ENCODE peak calls at places on chromosomes 6 and 20, in seven cellular contexts. V is fibroblast of lung, S is neural progenitor cell, A is choroid plexus epithelial cell, Q is AG04449, E is right lobe of liver, J is left ventricle myocardium inferior. F is an unnamed sample.

GRCh38 chr20:62156592-62157386 is 13.2 kb downstream of the SS18L1 start:
- DNase-seq in J (peak), V (peak), E (peak), S (peak), A (peak), Q (no peak), F (no peak)

GRCh38 chr6:166898910-166899309 is 57.4 kb downstream of the RNASET2 start:
- DNase-seq in S (no peak), Q (no peak), E (no peak), V (no peak), J (no peak), A (no peak), F (no peak)

GRCh38 chr6:169839898-169840631 is 88.6 kb downstream of the ERMARD start:
- DNase-seq in E (no peak), Q (no peak), V (no peak), S (no peak), A (no peak), J (no peak), F (no peak)

GRCh38 chr20:5000263-5001173 is 792 bp downstream of the SLC23A2 start:
- DNase-seq in S (peak), V (no peak), Q (no peak), E (peak), A (no peak), J (peak), F (no peak)

GRCh38 chr6:54847799-54848597 is 1.4 kb downstream of the FAM83B start:
- DNase-seq in J (no peak), S (no peak), Q (no peak), V (peak), A (peak), E (no peak), F (peak)

GRCh38 chr6:33298773-33299236 is at the start of gene RGL2:
- DNase-seq in V (peak), A (peak), E (peak), S (peak), J (peak), Q (no peak), F (no peak)

GRCh38 chr20:14481863-14482262 is 144.5 kb upstream of the FLRT3 start:
- DNase-seq in J (no peak), V (peak), S (no peak), A (peak), E (no peak), Q (peak), F (peak)

GRCh38 chr6:53179961-53180651 is 31.5 kb upstream of the GCM1 start:
- DNase-seq in S (no peak), Q (no peak), E (peak), A (peak), V (peak), J (peak), F (no peak)

GRCh38 chr20:63071541-63072181 is 64.9 kb upstream of the BHLHE23 start:
- DNase-seq in J (no peak), V (peak), S (peak), E (peak), A (peak), Q (peak), F (peak)

DNA sequence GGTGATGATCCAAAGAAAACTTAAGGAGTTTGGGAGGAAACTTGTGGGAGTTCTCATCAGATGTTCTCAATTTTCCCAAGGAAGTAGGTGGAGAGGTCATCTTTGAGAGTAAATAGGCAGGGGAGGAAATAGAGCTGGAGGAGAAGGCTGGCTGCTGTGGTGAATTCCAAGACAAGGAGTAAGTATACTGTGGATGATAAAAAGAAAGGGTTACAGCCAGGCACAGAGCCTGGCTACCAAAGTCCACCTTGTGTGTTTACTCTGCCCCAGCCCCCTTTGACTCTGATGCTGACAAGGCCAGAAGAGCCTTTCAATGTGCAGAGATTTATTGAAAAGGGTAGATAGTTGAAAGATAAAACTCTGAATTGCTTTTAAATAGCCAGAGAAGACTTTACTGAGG is 182.4 kb upstream of the JAG1 start:
- DNase-seq in E (peak), V (peak), J (no peak), Q (no peak), A (no peak), S (no peak), F (no peak)
- TF ChIP-seq CTCF in E (no peak), V (no peak), J (no peak), Q (no peak), A (no peak), S (no peak), F (no peak)

DNA sequence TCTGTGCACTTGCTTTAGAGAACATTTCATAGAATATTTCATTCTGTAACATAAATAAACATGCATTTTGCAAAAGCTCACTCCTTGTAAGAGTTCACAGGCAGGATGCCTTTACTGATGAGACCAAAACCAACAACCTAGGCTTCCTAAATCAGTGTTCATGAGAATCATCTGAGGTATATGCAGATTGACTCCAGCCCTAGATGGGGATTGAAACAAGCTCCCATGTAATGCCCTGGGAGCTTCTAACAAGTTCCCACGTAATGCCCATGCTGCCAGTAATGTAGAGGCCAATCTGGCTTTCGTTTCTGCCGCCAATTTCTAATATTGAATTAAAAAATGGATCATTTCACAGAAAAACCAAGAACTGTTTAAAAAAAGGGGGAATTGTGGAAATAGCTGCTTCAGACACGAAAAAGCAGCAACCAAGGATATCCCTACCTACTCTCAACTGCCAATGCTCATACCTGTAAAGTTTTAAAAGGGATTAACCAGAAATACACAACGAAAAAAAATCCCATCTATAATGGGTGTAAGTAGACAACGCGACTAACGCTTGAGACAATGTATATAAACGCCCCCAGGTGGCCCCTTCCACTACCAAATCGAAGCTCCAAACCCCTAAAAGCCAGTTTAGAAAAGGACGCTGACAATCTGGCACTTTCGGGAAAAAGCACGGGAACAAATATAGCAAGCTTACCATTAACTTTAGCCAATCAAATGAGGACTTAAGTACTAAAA is 94.7 kb upstream of the BTN3A2 start:
- DNase-seq in Q (no peak), J (no peak), E (no peak), A (peak), S (peak), V (no peak), F (no peak)
- H3K4me3 ChIP-seq in Q (peak), J (no peak), E (no peak), A (peak), S (peak), V (peak), F (peak)

GRCh38 chr20:39874049-39874893 is 814.8 kb downstream of the MAFB start:
- DNase-seq in Q (no peak), E (peak), S (peak), A (peak), J (peak), V (peak), F (peak)
- TF ChIP-seq CTCF in Q (peak), E (peak), S (peak), A (peak), J (peak), V (peak), F (peak)

GRCh38 chr6:136717297-136717990 is 74.8 kb downstream of the MAP3K5 start:
- DNase-seq in J (no peak), V (peak), S (no peak), A (peak), Q (no peak), E (no peak), F (no peak)
- H3K4me3 ChIP-seq in J (peak), V (peak), S (no peak), A (no peak), Q (no peak), E (no peak), F (no peak)

DNA sequence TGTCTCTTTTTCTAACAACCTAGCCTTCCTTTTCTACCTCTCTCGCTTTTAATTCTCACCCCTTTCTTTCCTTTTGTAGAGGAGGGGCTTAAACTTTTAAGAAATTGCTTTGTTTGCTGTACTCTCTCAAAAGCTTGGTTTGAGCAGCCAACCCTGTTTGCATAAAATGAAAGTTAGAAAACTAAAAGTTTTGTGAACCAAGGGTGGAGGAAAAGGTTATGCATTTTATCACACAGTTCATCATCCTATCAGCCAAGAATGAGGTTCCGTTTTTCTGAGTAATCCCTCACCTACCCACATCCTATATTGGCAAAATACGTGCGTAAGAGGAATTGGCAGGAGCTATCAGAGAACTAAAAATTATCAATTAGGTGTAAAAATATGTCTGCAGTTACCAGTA is 42.8 kb upstream of the LOC128125822 start:
- DNase-seq in J (no peak), V (peak), A (no peak), E (no peak), Q (no peak), S (no peak), F (no peak)
- TF ChIP-seq CTCF in J (no peak), V (no peak), A (no peak), E (no peak), Q (no peak), S (no peak), F (no peak)

GRCh38 chr6:36657265-36657664 is 21.2 kb upstream of the CDKN1A start:
- DNase-seq in J (no peak), V (no peak), E (no peak), Q (no peak), A (no peak), S (no peak), F (no peak)
- H3K4me3 ChIP-seq in J (no peak), V (no peak), E (no peak), Q (no peak), A (no peak), S (no peak), F (no peak)

GRCh38 chr6:117165921-117166499 is 99.3 kb upstream of the VGLL2 start:
- DNase-seq in S (no peak), J (no peak), A (no peak), V (no peak), Q (no peak), E (no peak), F (no peak)

GRCh38 chr6:117168296-117169059 is 96.9 kb upstream of the VGLL2 start:
- DNase-seq in S (no peak), V (no peak), A (no peak), E (no peak), Q (no peak), J (no peak), F (no peak)

GRCh38 chr6:117169781-117170281 is 95.5 kb upstream of the VGLL2 start:
- DNase-seq in A (no peak), Q (no peak), J (no peak), S (no peak), E (no peak), V (no peak), F (no peak)

GRCh38 chr6:117169060-117169635 is 96.2 kb upstream of the VGLL2 start:
- DNase-seq in J (no peak), Q (no peak), V (no peak), S (no peak), A (no peak), E (no peak), F (no peak)

GRCh38 chr6:117167520-117168271 is 97.7 kb upstream of the VGLL2 start:
- DNase-seq in V (peak), E (no peak), S (peak), Q (no peak), A (peak), J (no peak), F (no peak)
- TF ChIP-seq CTCF in V (no peak), E (no peak), S (peak), Q (no peak), A (no peak), J (no peak), F (no peak)

DNA sequence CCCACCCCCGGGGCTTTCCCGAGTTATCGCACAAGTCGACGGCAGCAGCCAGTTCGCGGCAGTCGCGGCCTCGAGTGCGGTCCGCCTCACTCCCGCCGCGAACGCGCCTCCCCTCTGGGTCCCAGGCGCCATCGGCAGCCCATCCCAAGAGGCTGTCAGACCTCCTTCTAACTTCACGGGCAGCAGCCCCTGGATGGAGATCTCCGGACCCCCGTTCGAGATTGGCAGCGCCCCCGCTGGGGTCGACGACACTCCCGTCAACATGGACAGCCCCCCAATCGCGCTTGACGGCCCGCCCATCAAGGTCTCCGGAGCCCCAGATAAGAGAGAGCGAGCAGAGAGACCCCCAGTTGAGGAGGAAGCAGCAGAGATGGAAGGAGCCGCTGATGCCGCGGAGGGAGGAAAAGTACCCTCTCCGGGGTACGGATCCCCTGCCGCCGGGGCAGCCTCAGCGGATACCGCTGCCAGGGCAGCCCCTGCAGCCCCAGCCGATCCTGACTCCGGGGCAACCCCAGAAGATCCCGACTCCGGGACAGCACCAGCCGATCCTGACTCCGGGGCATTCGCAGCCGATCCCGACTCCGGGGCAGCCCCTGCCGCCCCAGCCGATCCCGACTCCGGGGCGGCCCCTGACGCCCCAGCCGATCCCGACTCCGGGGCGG is 1.6 kb downstream of the GNAS start:
- DNase-seq in Q (no peak), V (no peak), J (no peak), A (no peak), E (no peak), S (peak), F (no peak)
- H3K4me3 ChIP-seq in Q (no peak), V (no peak), J (peak), A (no peak), E (no peak), S (peak), F (no peak)

GRCh38 chr6:129498950-129499870 is 210.8 kb downstream of the ARHGAP18 start:
- DNase-seq in V (peak), E (no peak), S (peak), J (no peak), Q (no peak), A (peak), F (no peak)

GRCh38 chr6:129499871-129500219 is 210.1 kb downstream of the ARHGAP18 start:
- DNase-seq in A (no peak), S (no peak), E (no peak), J (no peak), Q (no peak), V (no peak), F (no peak)

GRCh38 chr6:129502261-129502660 is 207.7 kb downstream of the ARHGAP18 start:
- DNase-seq in E (no peak), V (peak), Q (no peak), J (no peak), A (peak), S (no peak), F (no peak)

GRCh38 chr6:129501401-129502051 is 208.5 kb downstream of the ARHGAP18 start:
- DNase-seq in E (no peak), V (peak), Q (peak), J (no peak), A (peak), S (peak), F (peak)

GRCh38 chr6:129500958-129501381 is 209.0 kb downstream of the ARHGAP18 start:
- DNase-seq in S (peak), V (peak), E (no peak), Q (no peak), J (no peak), A (peak), F (no peak)
- TF ChIP-seq CTCF in S (peak), V (peak), E (no peak), Q (peak), J (peak), A (peak), F (peak)